ENCODE peak calls at places on chromosomes 12 and 14, in four cellular contexts. T is dorsolateral prefrontal cortex, J is pancreas, E is transverse colon. L is an unnamed sample.

GRCh38 chr12:51868821-51869489 is 18.9 kb upstream of the ANKRD33 start:
- DNase-seq in T (no peak), E (no peak), J (no peak), L (no peak)

GRCh38 chr12:50212071-50212467 is 44.9 kb upstream of the CERS5 start:
- DNase-seq in E (no peak), J (no peak), T (no peak), L (no peak)

GRCh38 chr14:21149641-21150367 is 6.1 kb downstream of the OR5AU1 start:
- DNase-seq in E (no peak), J (no peak), T (no peak), L (no peak)

GRCh38 chr12:63403256-63403655 is 252.3 kb upstream of the AVPR1A start:
- DNase-seq in J (no peak), T (no peak), E (no peak), L (no peak)

GRCh38 chr12:40515041-40515825 is 177.0 kb upstream of the CNTN1 start:
- DNase-seq in J (no peak), T (no peak), E (no peak), L (no peak)

GRCh38 chr12:33771889-33772288 is 250.4 kb upstream of the ALG10 start:
- DNase-seq in T (no peak), J (no peak), E (no peak), L (no peak)

GRCh38 chr12:109840349-109841073 is 7.3 kb upstream of the TRPV4 start:
- DNase-seq in E (peak; percentile 25), T (no peak), J (no peak), L (no peak)

GRCh38 chr12:19105468-19105867 is 24.1 kb upstream of the PLEKHA5 start:
- DNase-seq in J (no peak), E (no peak), T (no peak), L (no peak)

GRCh38 chr12:43208627-43209026 is 343.4 kb downstream of the ADAMTS20 start:
- DNase-seq in J (no peak), T (no peak), E (no peak), L (no peak)